ENCODE peak calls at places on chromosomes 13 and 19, in ten cellular contexts. X is heart right ventricle; P is GM12878; B is CD4-positive, alpha-beta T cell; J is testis; U is pancreas; H is PC-3; L is H7; T is body of pancreas; N is ascending aorta. Y is an unnamed sample.

GRCh38 chr13:35712907-35713685 is 236.6 kb upstream of the MAB21L1 start:
- DNase-seq in N (no peak), J (no peak), T (no peak), H (no peak), P (no peak), L (peak; percentile 50), X (no peak), B (no peak), U (no peak), Y (no peak)

GRCh38 chr13:96141032-96141431 is 51.1 kb downstream of the HS6ST3 start:
- DNase-seq in H (peak; percentile 51), J (no peak), T (no peak), B (no peak), L (no peak), X (no peak), N (no peak), U (no peak), P (no peak), Y (no peak)

GRCh38 chr19:53977991-53978731 is 13.3 kb upstream of the CACNG6 start:
- DNase-seq in J (peak; percentile 95), L (peak; percentile 98), H (peak; percentile 44), X (peak; percentile 78), B (peak; percentile 34), T (peak; percentile 49), N (no peak), U (no peak), P (no peak), Y (no peak)

GRCh38 chr13:43374621-43375020 is 351.2 kb downstream of the DNAJC15 start:
- DNase-seq in P (no peak), L (no peak), H (no peak), X (no peak), U (no peak), T (peak; percentile 22), J (no peak), N (no peak), B (no peak), Y (no peak)

GRCh38 chr13:97226013-97226412 is 3.9 kb downstream of the MBNL2 start:
- DNase-seq in B (no peak), L (no peak), J (no peak), T (peak; percentile 53), P (no peak), X (no peak), H (no peak), N (no peak), U (no peak), Y (peak; percentile 21)

GRCh38 chr19:49564616-49565045 is 15.7 kb downstream of the NOSIP start:
- DNase-seq in T (no peak), P (no peak), U (no peak), B (no peak), H (no peak), N (no peak), X (no peak), J (no peak), L (no peak), Y (no peak)

GRCh38 chr13:114128348-114128623 is 4.1 kb downstream of the RASA3 start:
- DNase-seq in X (no peak), U (peak; percentile 37), L (no peak), T (no peak), N (no peak), P (no peak), J (no peak), B (no peak), H (no peak), Y (no peak)

GRCh38 chr13:24288870-24289269 is 20.5 kb upstream of the C1QTNF9 start:
- DNase-seq in T (no peak), U (no peak), B (no peak), X (no peak), H (no peak), L (no peak), J (no peak), P (no peak), N (no peak), Y (no peak)

GRCh38 chr13:50829896-50830295 is 13.6 kb downstream of the DLEU7 start:
- DNase-seq in H (no peak), P (no peak), X (no peak), U (no peak), J (no peak), L (no peak), T (no peak), N (no peak), B (no peak), Y (no peak)

GRCh38 chr19:8610041-8610927 is at the start of gene ADAMTS10:
- DNase-seq in N (no peak), B (peak; percentile 34), T (no peak), J (no peak), L (peak; percentile 93), P (no peak), U (peak; percentile 71), X (no peak), H (no peak), Y (no peak)

GRCh38 chr19:16369306-16369663 is 44.7 kb downstream of the KLF2 start:
- DNase-seq in P (no peak), J (no peak), X (no peak), H (no peak), U (no peak), B (no peak), N (no peak), L (no peak), T (no peak), Y (no peak)

GRCh38 chr19:4391701-4392543 is 8.4 kb downstream of the SH3GL1 start:
- DNase-seq in T (no peak), N (no peak), P (no peak), J (no peak), L (peak; percentile 48), X (peak; percentile 70), B (no peak), U (no peak), H (no peak), Y (peak; percentile 27)

GRCh38 chr13:31950121-31950810 is 81.3 kb upstream of the FRY start:
- DNase-seq in T (peak; percentile 60), H (no peak), B (no peak), N (no peak), U (no peak), X (no peak), J (no peak), L (no peak), P (no peak), Y (no peak)

DNA sequence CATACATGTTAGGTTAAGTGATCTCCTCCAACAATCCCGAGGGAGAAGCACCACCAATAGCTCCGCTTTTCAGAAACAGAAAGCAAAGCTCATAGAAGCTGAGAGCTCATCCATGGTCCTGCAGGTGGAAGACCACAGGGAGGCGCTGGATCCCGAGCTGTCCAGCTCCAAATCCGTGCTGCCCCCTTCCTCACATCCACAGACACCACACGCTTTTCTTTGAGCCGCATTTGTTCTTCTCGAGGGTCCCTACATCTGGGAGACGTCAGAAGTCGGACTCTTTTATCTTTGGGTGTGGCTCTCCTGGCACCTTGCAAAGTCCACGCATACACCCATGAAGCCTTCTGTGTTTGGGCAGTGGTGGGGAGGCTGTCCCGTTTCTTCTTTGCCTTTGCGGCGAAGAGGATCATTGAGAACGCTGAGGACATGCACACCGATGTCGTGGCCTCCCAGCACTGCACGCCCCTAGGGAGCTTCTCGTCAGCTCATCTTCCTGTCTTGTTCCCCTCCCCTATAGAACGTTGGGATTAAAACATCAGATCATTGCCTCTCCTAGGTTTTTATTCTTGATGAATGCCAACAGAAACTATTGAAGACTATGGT is 184.8 kb downstream of the TEX29 start:
- DNase-seq in P (no peak), N (no peak), L (peak; percentile 94), U (no peak), B (no peak), J (peak; percentile 29), H (peak; percentile 5), X (no peak), T (no peak), Y (no peak)
- H3K27me3 ChIP-seq in P (no peaks in the 10 kb centered on the region), N (no peaks in the 10 kb centered on the region), L (no peaks in the 10 kb centered on the region), U (no peaks in the 10 kb centered on the region), B (peaks cover 14% of the 10 kb centered on the region), J (no peaks in the 10 kb centered on the region), H (peaks cover 48% of the 10 kb centered on the region), X (no peaks in the 10 kb centered on the region), T (no peaks in the 10 kb centered on the region), Y (no peaks in the 10 kb centered on the region)

GRCh38 chr19:10007366-10007765 is 2.9 kb downstream of the COL5A3 start:
- DNase-seq in U (no peak), T (peak; percentile 35), N (no peak), B (no peak), J (peak; percentile 25), P (no peak), L (peak; percentile 65), H (no peak), X (peak; percentile 65), Y (no peak)
- H3K27me3 ChIP-seq in U (no peaks in the 10 kb centered on the region), T (peaks cover 5% of the 10 kb centered on the region), N (no peaks in the 10 kb centered on the region), B (peaks cover 66% of the 10 kb centered on the region), J (no peaks in the 10 kb centered on the region), P (peaks cover 2% of the 10 kb centered on the region), L (peaks cover 30% of the 10 kb centered on the region), H (peaks cover 40% of the 10 kb centered on the region), X (no peaks in the 10 kb centered on the region), Y (peaks cover 4% of the 10 kb centered on the region)

DNA sequence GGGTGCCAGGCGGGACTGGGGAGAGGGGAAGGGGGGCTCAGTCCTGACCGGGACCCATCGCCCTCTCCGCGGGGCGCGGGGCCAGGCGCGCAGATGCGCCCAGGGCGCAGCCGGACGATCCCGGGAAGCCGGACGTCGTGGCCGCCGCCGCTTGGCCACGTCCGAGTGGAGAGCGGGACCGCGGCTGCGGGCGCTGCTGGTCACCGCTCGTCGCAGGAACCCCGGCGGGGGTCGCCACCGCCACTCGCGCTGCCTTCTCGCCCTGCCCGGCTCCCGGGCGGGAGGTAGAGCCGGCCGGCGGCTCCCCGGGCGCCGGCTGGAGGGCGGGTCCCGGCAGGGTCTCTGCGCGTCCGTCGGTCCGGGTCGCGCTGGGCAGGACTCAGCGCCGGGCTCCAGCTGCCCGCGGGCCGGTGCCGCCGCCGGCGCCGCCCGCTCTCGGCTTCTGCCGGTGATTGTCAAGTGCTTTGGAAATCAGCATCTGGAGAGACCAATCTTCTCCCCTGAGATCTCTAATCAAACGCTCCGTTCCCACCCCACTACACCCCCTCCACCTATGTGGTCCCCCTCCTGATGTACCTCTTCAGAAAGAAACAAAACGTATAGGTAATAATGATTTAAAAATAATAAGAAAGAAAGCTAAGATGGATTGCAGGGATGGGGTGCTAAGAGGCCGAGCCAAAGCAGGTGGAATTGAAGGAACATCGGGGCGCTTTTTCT is 464.4 kb downstream of the ITGBL1 start:
- DNase-seq in T (no peak), B (no peak), X (no peak), P (no peak), H (no peak), J (no peak), L (peak; percentile 59), U (peak; percentile 48), N (no peak), Y (no peak)
- H3K27me3 ChIP-seq in T (peaks cover 5% of the 10 kb centered on the region), B (peaks cover 68% of the 10 kb centered on the region), X (no peaks in the 10 kb centered on the region), P (peaks cover 4% of the 10 kb centered on the region), H (peaks cover 65% of the 10 kb centered on the region), J (peaks cover 6% of the 10 kb centered on the region), L (peaks cover 58% of the 10 kb centered on the region), U (no peaks in the 10 kb centered on the region), N (peaks cover 7% of the 10 kb centered on the region), Y (peaks cover 10% of the 10 kb centered on the region)

GRCh38 chr13:49220035-49220855 is at the start of gene MLNR:
- DNase-seq in T (peak; percentile 18), P (no peak), U (peak; percentile 72), B (peak; percentile 28), N (no peak), H (no peak), X (peak; percentile 16), J (peak; percentile 29), L (peak; percentile 91), Y (peak; percentile 45)
- H3K27me3 ChIP-seq in T (peaks cover 30% of the 10 kb centered on the region), P (peaks cover 5% of the 10 kb centered on the region), U (no peaks in the 10 kb centered on the region), B (peaks cover 53% of the 10 kb centered on the region), N (peaks cover 7% of the 10 kb centered on the region), H (no peaks in the 10 kb centered on the region), X (peaks cover 12% of the 10 kb centered on the region), J (no peaks in the 10 kb centered on the region), L (peaks cover 76% of the 10 kb centered on the region), Y (no peaks in the 10 kb centered on the region)

GRCh38 chr19:45473366-45474190 is 5.8 kb downstream of the FOSB start:
- DNase-seq in U (no peak), B (no peak), L (peak; percentile 52), T (no peak), H (no peak), P (no peak), J (no peak), X (no peak), N (no peak), Y (no peak)
- H3K27me3 ChIP-seq in U (no peaks in the 10 kb centered on the region), B (peaks cover 4% of the 10 kb centered on the region), L (peaks cover 12% of the 10 kb centered on the region), T (no peaks in the 10 kb centered on the region), H (no peaks in the 10 kb centered on the region), P (peaks cover 2% of the 10 kb centered on the region), J (no peaks in the 10 kb centered on the region), X (no peaks in the 10 kb centered on the region), N (no peaks in the 10 kb centered on the region), Y (no peaks in the 10 kb centered on the region)

Y was measured in thyroid gland.